ENCODE peak calls at places on chromosome 15, in eight cellular contexts. W is ELR; R is tibial nerve; X is stimulated activated CD4-positive, alpha-beta T cell treated with anti-CD3 and anti-CD28 coated beads, TNF-alpha, amount 100 ng/mL, for 4 hours; I is posterior vena cava; Z is AG09319; Y is mucosa of descending colon; P is cardiac septum. K is an unnamed sample.

GRCh38 chr15:49946681-49947080 is 172.4 kb downstream of the ATP8B4 start:
- DNase-seq in W (no peak), R (no peak), X (no peak), I (no peak), Z (no peak), Y (no peak), P (no peak), K (no peak)

GRCh38 chr15:56428821-56429458 is 36.0 kb downstream of the MNS1 start:
- DNase-seq in W (peak), R (no peak), X (no peak), I (no peak), Z (no peak), Y (no peak), P (no peak), K (no peak)

GRCh38 chr15:32682569-32682968 is 35.2 kb upstream of the GREM1 start:
- DNase-seq in W (peak), R (no peak), X (no peak), I (no peak), Z (peak), Y (no peak), P (no peak), K (no peak)

GRCh38 chr15:41790756-41791546 is 16.7 kb downstream of the MAPKBP1 start:
- DNase-seq in W (peak), R (no peak), X (no peak), I (no peak), Z (no peak), Y (no peak), P (no peak), K (no peak)

GRCh38 chr15:22884344-22884743 is 45.9 kb downstream of the NIPA2 start:
- DNase-seq in W (no peak), R (no peak), X (no peak), I (no peak), Z (no peak), Y (no peak), P (no peak), K (no peak)

GRCh38 chr15:92166029-92166428 is 227.7 kb upstream of the ST8SIA2 start:
- DNase-seq in W (no peak), R (no peak), X (no peak), I (no peak), Z (no peak), Y (no peak), P (no peak), K (no peak)

GRCh38 chr15:52529289-52529929 is 729 bp upstream of the MYO5A start:
- DNase-seq in W (no peak), R (no peak), X (no peak), I (no peak), Z (no peak), Y (no peak), P (no peak), K (no peak)

GRCh38 chr15:57881361-57881760 is 174.8 kb downstream of the POLR2M start:
- DNase-seq in W (peak), R (no peak), X (no peak), I (no peak), Z (no peak), Y (no peak), P (no peak), K (no peak)

GRCh38 chr15:32987067-32987466 is 207.4 kb downstream of the FMN1 start:
- DNase-seq in W (no peak), R (no peak), X (no peak), I (no peak), Z (no peak), Y (no peak), P (no peak), K (no peak)

GRCh38 chr15:32834156-32834555 is 116.4 kb downstream of the GREM1 start:
- DNase-seq in W (no peak), R (no peak), X (no peak), I (no peak), Z (no peak), Y (no peak), P (no peak), K (no peak)

GRCh38 chr15:43991235-43991634 is 164.4 kb downstream of the WDR76 start:
- DNase-seq in W (no peak), R (no peak), X (no peak), I (no peak), Z (no peak), Y (no peak), P (no peak), K (no peak)

GRCh38 chr15:41655716-41656115 is 4.5 kb upstream of the MGA start:
- DNase-seq in W (peak), R (no peak), X (no peak), I (no peak), Z (no peak), Y (no peak), P (no peak), K (no peak)

GRCh38 chr15:79609501-79609900 is 177.4 kb downstream of the MINAR1 start:
- DNase-seq in W (no peak), R (no peak), X (no peak), I (no peak), Z (no peak), Y (no peak), P (no peak), K (no peak)

GRCh38 chr15:90838066-90838465 is 30.3 kb upstream of the FURIN start:
- DNase-seq in W (no peak), R (no peak), X (peak), I (no peak), Z (no peak), Y (no peak), P (no peak), K (no peak)

GRCh38 chr15:74159773-74160172 is 13.7 kb upstream of the ISLR start:
- DNase-seq in W (no peak), R (no peak), X (no peak), I (no peak), Z (no peak), Y (no peak), P (no peak), K (no peak)

GRCh38 chr15:70466895-70467529 is 296.3 kb downstream of the UACA start:
- DNase-seq in W (peak), R (no peak), X (peak), I (peak), Z (no peak), Y (no peak), P (no peak), K (peak)

GRCh38 chr15:69663441-69663840 is 210.8 kb downstream of the RPLP1 start:
- DNase-seq in W (no peak), R (no peak), X (no peak), I (peak), Z (no peak), Y (no peak), P (no peak), K (no peak)

GRCh38 chr15:85354948-85355347 is 25.5 kb upstream of the AKAP13 start:
- DNase-seq in W (no peak), R (no peak), X (no peak), I (no peak), Z (no peak), Y (no peak), P (no peak), K (no peak)

GRCh38 chr15:86183765-86184491 is 104.3 kb downstream of the AGBL1 start:
- DNase-seq in W (no peak), R (no peak), X (no peak), I (no peak), Z (no peak), Y (no peak), P (no peak), K (no peak)

GRCh38 chr15:89817701-89818280 is 3.1 kb upstream of the ANPEP start:
- DNase-seq in W (no peak), R (no peak), X (no peak), I (no peak), Z (no peak), Y (no peak), P (no peak), K (no peak)

GRCh38 chr15:45645026-45645980 is 10.5 kb downstream of the SQOR start:
- DNase-seq in W (peak), R (no peak), X (no peak), I (no peak), Z (no peak), Y (no peak), P (no peak), K (peak)

GRCh38 chr15:70014311-70014707 is 83.4 kb downstream of the TLE3 start:
- DNase-seq in W (no peak), R (no peak), X (no peak), I (no peak), Z (no peak), Y (no peak), P (no peak), K (no peak)

GRCh38 chr15:51736646-51737537 is 563 bp downstream of the LYSMD2 start:
- DNase-seq in W (peak), R (peak), X (peak), I (peak), Z (no peak), Y (peak), P (no peak), K (peak)

GRCh38 chr15:40500584-40501330 is 30.0 kb downstream of the CHST14 start:
- DNase-seq in W (peak), R (no peak), X (no peak), I (no peak), Z (no peak), Y (no peak), P (no peak), K (no peak)

GRCh38 chr15:51095681-51096331 is 1.1 kb upstream of the TNFAIP8L3 start:
- DNase-seq in W (no peak), R (no peak), X (no peak), I (no peak), Z (no peak), Y (no peak), P (no peak), K (no peak)

GRCh38 chr15:100592898-100593297 is 9.1 kb downstream of the LINS1 start:
- DNase-seq in W (peak), R (no peak), X (no peak), I (no peak), Z (no peak), Y (no peak), P (no peak), K (no peak)

GRCh38 chr15:85333132-85333831 is 47.1 kb upstream of the AKAP13 start:
- DNase-seq in W (peak), R (no peak), X (no peak), I (no peak), Z (no peak), Y (no peak), P (no peak), K (no peak)

GRCh38 chr15:67843092-67843501 is 3.3 kb upstream of the RNU6-1 start:
- DNase-seq in W (no peak), R (no peak), X (no peak), I (no peak), Z (no peak), Y (no peak), P (no peak), K (no peak)

GRCh38 chr15:50685976-50686467 is 575 bp downstream of the TRPM7 start:
- DNase-seq in W (peak), R (peak), X (peak), I (peak), Z (no peak), Y (peak), P (peak), K (no peak)

GRCh38 chr15:21260966-21261395 is 179.3 kb downstream of the POTEB3 start:
- DNase-seq in W (no peak), R (no peak), X (no peak), I (peak), Z (no peak), Y (peak), P (no peak), K (no peak)

GRCh38 chr15:44029003-44029402 is 166.1 kb downstream of the FRMD5 start:
- DNase-seq in W (no peak), R (no peak), X (no peak), I (no peak), Z (no peak), Y (no peak), P (no peak), K (no peak)

GRCh38 chr15:70047386-70048195 is 50.1 kb downstream of the TLE3 start:
- DNase-seq in W (no peak), R (no peak), X (no peak), I (peak), Z (no peak), Y (no peak), P (peak), K (no peak)

GRCh38 chr15:66927326-66928077 is 137.9 kb upstream of the SMAD3 start:
- DNase-seq in W (no peak), R (no peak), X (no peak), I (peak), Z (no peak), Y (no peak), P (no peak), K (no peak)

GRCh38 chr15:29058903-29059539 is 173.2 kb downstream of the APBA2 start:
- DNase-seq in W (no peak), R (no peak), X (no peak), I (no peak), Z (no peak), Y (no peak), P (no peak), K (no peak)

GRCh38 chr15:85754993-85755392 is 39.7 kb downstream of the KLHL25 start:
- DNase-seq in W (no peak), R (peak), X (no peak), I (peak), Z (no peak), Y (no peak), P (peak), K (no peak)

GRCh38 chr15:39835550-39835949 is 52.9 kb upstream of the FSIP1 start:
- DNase-seq in W (no peak), R (no peak), X (no peak), I (no peak), Z (no peak), Y (no peak), P (no peak), K (no peak)

K was measured in lung.